ENCODE peak calls at places on chromosomes 6 and 20, in eight cellular contexts. S, T, E, M, R, X, G and U are unnamed samples.

GRCh38 chr6:56860466-56860865 is 94.4 kb upstream of the BEND6 start:
- DNase-seq in E (no peak), S (no peak), X (peak; percentile 45), R (no peak), T (peak; percentile 87), G (no peak), M (no peak), U (no peak)

GRCh38 chr20:36346256-36346655 is 40.1 kb downstream of the DLGAP4 start:
- DNase-seq in M (no peak), T (no peak), G (no peak), S (no peak), X (no peak), R (no peak), E (no peak), U (no peak)

GRCh38 chr6:3669916-3670315 is 81.6 kb downstream of the PXDC1 start:
- DNase-seq in G (no peak), X (no peak), S (no peak), M (no peak), E (no peak), R (no peak), T (no peak), U (no peak)

GRCh38 chr6:154276810-154277577 is 79.6 kb downstream of the IPCEF1 start:
- DNase-seq in T (peak; percentile 33), R (peak; percentile 33), S (no peak), M (peak; percentile 47), X (no peak), G (no peak), E (no peak), U (no peak)

GRCh38 chr20:63778034-63778752 is 38.6 kb downstream of the SLC2A4RG start:
- DNase-seq in X (no peak), E (no peak), G (no peak), S (no peak), M (no peak), T (peak; percentile 18), R (no peak), U (no peak)

GRCh38 chr20:51514252-51514651 is 28.3 kb downstream of the NFATC2 start:
- DNase-seq in G (no peak), S (no peak), X (no peak), T (no peak), R (no peak), E (no peak), M (no peak), U (no peak)

GRCh38 chr6:42746452-42747400 is 823 bp upstream of the TBCC start:
- DNase-seq in R (peak; percentile 90), T (peak; percentile 74), E (peak; percentile 94), M (peak; percentile 83), X (peak; percentile 89), S (peak; percentile 90), G (peak; percentile 96), U (peak; percentile 63)

GRCh38 chr20:17859616-17860232 is 108.9 kb downstream of the SNX5 start:
- DNase-seq in T (no peak), M (no peak), G (no peak), X (no peak), E (no peak), R (no peak), S (peak; percentile 55), U (no peak)

GRCh38 chr6:161575508-161576254 is 301.8 kb upstream of the AGPAT4 start:
- DNase-seq in X (no peak), M (no peak), T (no peak), S (no peak), E (no peak), G (no peak), R (peak; percentile 68), U (no peak)

GRCh38 chr20:18712877-18713276 is 100.7 kb upstream of the SCP2D1 start:
- DNase-seq in T (no peak), E (no peak), R (peak; percentile 67), G (no peak), S (no peak), X (no peak), M (no peak), U (no peak)

GRCh38 chr6:4346659-4347333 is 211.4 kb upstream of the ECI2 start:
- DNase-seq in S (no peak), T (no peak), M (no peak), E (peak; percentile 51), X (peak; percentile 23), R (no peak), G (peak; percentile 53), U (no peak)

GRCh38 chr20:45173531-45173930 is 1.2 kb upstream of the PI3 start:
- DNase-seq in R (no peak), S (no peak), G (no peak), M (no peak), T (no peak), E (no peak), X (no peak), U (no peak)

GRCh38 chr6:138538390-138539031 is 39.2 kb upstream of the NHSL1 start:
- DNase-seq in E (no peak), X (no peak), T (no peak), M (no peak), G (no peak), S (no peak), R (no peak), U (no peak)

GRCh38 chr6:121881974-121882667 is 446.7 kb downstream of the GJA1 start:
- DNase-seq in X (peak; percentile 95), G (no peak), T (no peak), E (no peak), M (no peak), R (no peak), S (no peak), U (no peak)

GRCh38 chr6:139588076-139588639 is 213.7 kb upstream of the CITED2 start:
- DNase-seq in S (no peak), M (peak; percentile 40), R (peak; percentile 18), X (no peak), T (peak; percentile 52), G (no peak), E (no peak), U (no peak)

GRCh38 chr6:121984956-121985355 is 414.5 kb upstream of the HSF2 start:
- DNase-seq in M (no peak), G (no peak), T (no peak), E (no peak), R (peak; percentile 72), S (no peak), X (no peak), U (no peak)

GRCh38 chr20:43658723-43659419 is 8.0 kb upstream of the MYBL2 start:
- DNase-seq in G (no peak), E (no peak), T (no peak), S (no peak), R (no peak), X (no peak), M (no peak), U (no peak)

GRCh38 chr20:38350879-38351775 is 4.8 kb downstream of the LBP start:
- DNase-seq in R (no peak), X (no peak), E (no peak), S (no peak), G (no peak), M (no peak), T (no peak), U (no peak)

GRCh38 chr20:59004763-59005522 is 2.1 kb downstream of the CTSZ start:
- DNase-seq in E (peak; percentile 88), X (no peak), M (no peak), G (no peak), T (no peak), R (no peak), S (peak; percentile 55), U (no peak)

GRCh38 chr6:155604991-155605390 is 149.4 kb upstream of the NOX3 start:
- DNase-seq in E (no peak), G (no peak), R (no peak), S (no peak), T (no peak), X (no peak), M (no peak), U (no peak)

GRCh38 chr20:4665591-4665990 is 56.1 kb upstream of the PRND start:
- DNase-seq in G (no peak), S (no peak), E (no peak), R (no peak), X (no peak), T (no peak), M (no peak), U (no peak)

GRCh38 chr6:55980627-55981211 is 105.3 kb upstream of the BMP5 start:
- DNase-seq in M (peak; percentile 16), T (peak; percentile 18), S (no peak), G (no peak), R (peak; percentile 67), X (no peak), E (no peak), U (no peak)

GRCh38 chr6:36692861-36693702 is 4.5 kb upstream of the RAB44 start:
- DNase-seq in X (no peak), M (no peak), G (no peak), S (no peak), R (no peak), T (no peak), E (peak; percentile 77), U (no peak)